ENCODE peak calls at places on chromosomes 13 and 19, in four cellular contexts. K, D, T and S are unnamed samples.

GRCh38 chr13:25468330-25469178 is 96.8 kb downstream of the ATP8A2 start:
- DNase-seq in K (no peak), D (no peak), T (peak; percentile 31), S (no peak)

GRCh38 chr19:5086725-5087439 is 118.0 kb downstream of the KDM4B start:
- DNase-seq in K (no peak), D (no peak), T (no peak), S (no peak)

GRCh38 chr13:96581741-96582140 is 412.5 kb downstream of the OXGR1 start:
- DNase-seq in K (no peak), D (peak; percentile 2), T (no peak), S (no peak)

GRCh38 chr19:34179066-34179465 is 6.8 kb downstream of the LSM14A start:
- DNase-seq in K (peak; percentile 25), D (no peak), T (no peak), S (no peak)

GRCh38 chr19:28294395-28294794 is 918.6 kb downstream of the UQCRFS1 start:
- DNase-seq in K (peak; percentile 76), D (peak; percentile 55), T (no peak), S (no peak)

GRCh38 chr13:65679240-65679639 is 1550.9 kb downstream of the PCDH9 start:
- DNase-seq in K (peak; percentile 64), D (peak; percentile 9), T (no peak), S (no peak)

GRCh38 chr19:42122691-42123607 is 9.3 kb downstream of the POU2F2 start:
- DNase-seq in K (no peak), D (no peak), T (no peak), S (no peak)

GRCh38 chr19:16111160-16111908 is at the start of gene RAB8A:
- DNase-seq in K (peak; percentile 98), D (peak; percentile 99), T (peak; percentile 99), S (peak; percentile 99)

GRCh38 chr19:21328402-21328801 is 808 bp downstream of the ZNF708 start:
- DNase-seq in K (no peak), D (peak; percentile 9), T (no peak), S (no peak)

GRCh38 chr13:49524740-49525501 is 29.2 kb downstream of the PHF11 start:
- DNase-seq in K (no peak), D (no peak), T (no peak), S (peak; percentile 63)

GRCh38 chr13:76663941-76664340 is 222.3 kb downstream of the KCTD12 start:
- DNase-seq in K (peak; percentile 42), D (peak; percentile 76), T (no peak), S (no peak)

GRCh38 chr19:18271433-18271841 is 2.8 kb downstream of the IQCN start:
- DNase-seq in K (no peak), D (peak; percentile 56), T (no peak), S (no peak)

GRCh38 chr13:60329221-60329983 is 67.6 kb upstream of the TDRD3 start:
- DNase-seq in K (peak; percentile 25), D (peak; percentile 48), T (peak; percentile 10), S (no peak)

GRCh38 chr13:76314495-76314894 is 571.7 kb downstream of the KCTD12 start:
- DNase-seq in K (no peak), D (no peak), T (no peak), S (no peak)

GRCh38 chr19:9531933-9532332 is 6.5 kb downstream of the ZNF426 start:
- DNase-seq in K (peak; percentile 77), D (no peak), T (no peak), S (no peak)

GRCh38 chr13:109371066-109371465 is 415.3 kb downstream of the IRS2 start:
- DNase-seq in K (no peak), D (no peak), T (no peak), S (no peak)

GRCh38 chr19:46718157-46718933 is 1.4 kb upstream of the PRKD2 start:
- DNase-seq in K (no peak), D (no peak), T (no peak), S (peak; percentile 28)

GRCh38 chr13:113879017-113879416 is 15.1 kb upstream of the GAS6 start:
- DNase-seq in K (no peak), D (no peak), T (no peak), S (no peak)

GRCh38 chr13:106139407-106139806 is 396.1 kb downstream of the EFNB2 start:
- DNase-seq in K (peak; percentile 51), D (no peak), T (no peak), S (no peak)

GRCh38 chr19:42420055-42420544 is 7.1 kb downstream of the LIPE start:
- DNase-seq in K (peak; percentile 58), D (peak; percentile 29), T (peak; percentile 62), S (no peak)

GRCh38 chr19:7657047-7657779 is 11.6 kb upstream of the RETN start:
- DNase-seq in K (peak; percentile 12), D (no peak), T (no peak), S (no peak)

GRCh38 chr13:39804332-39805231 is 149.1 kb downstream of the COG6 start:
- DNase-seq in K (no peak), D (no peak), T (no peak), S (no peak)

GRCh38 chr13:106997219-106997618 is 429.3 kb upstream of the ARGLU1 start:
- DNase-seq in K (no peak), D (no peak), T (no peak), S (no peak)

GRCh38 chr19:39052243-39052746 is 19.9 kb upstream of the FBXO27 start:
- DNase-seq in K (peak; percentile 45), D (peak; percentile 65), T (peak; percentile 50), S (peak; percentile 46)

GRCh38 chr19:44975444-44975843 is 20.3 kb downstream of the CLPTM1 start:
- DNase-seq in K (no peak), D (no peak), T (peak; percentile 67), S (no peak)